ENCODE peak calls at places on chromosomes 12 and 14, in eight cellular contexts. A, S, Y, R, Q, H, K and T are unnamed samples.

GRCh38 chr14:97517566-97518234 is 720.5 kb downstream of the VRK1 start:
- DNase-seq in R (no peak), Q (no peak), S (no peak), Y (no peak), H (no peak), K (no peak), A (no peak), T (no peak)

GRCh38 chr12:76030378-76031080 is 1.0 kb downstream of the PHLDA1 start:
- DNase-seq in S (no peak), A (peak; percentile 31), H (no peak), Y (no peak), Q (peak; percentile 34), K (no peak), R (peak; percentile 48), T (no peak)

GRCh38 chr14:55052259-55052930 is 948 bp downstream of the MAPK1IP1L start:
- DNase-seq in K (no peak), R (no peak), A (no peak), Y (no peak), S (no peak), H (no peak), Q (no peak), T (no peak)

GRCh38 chr14:100159865-100160533 is 554 bp upstream of the DEGS2 start:
- DNase-seq in Q (no peak), S (no peak), K (no peak), H (no peak), Y (no peak), A (no peak), R (no peak), T (no peak)

GRCh38 chr12:46224401-46224800 is 44.4 kb downstream of the SLC38A1 start:
- DNase-seq in R (peak; percentile 53), Y (peak; percentile 51), S (no peak), H (no peak), K (no peak), Q (no peak), A (no peak), T (no peak)

GRCh38 chr14:68143341-68143807 is 323.8 kb downstream of the RAD51B start:
- DNase-seq in K (peak; percentile 73), Y (peak; percentile 70), A (peak; percentile 72), S (no peak), R (peak; percentile 56), Q (no peak), H (peak; percentile 50), T (no peak)

GRCh38 chr12:16454481-16454880 is 107.0 kb downstream of the MGST1 start:
- DNase-seq in H (no peak), Y (no peak), A (no peak), K (no peak), S (no peak), Q (no peak), R (no peak), T (no peak)

GRCh38 chr12:27096420-27096819 is 14.0 kb upstream of the C12orf71 start:
- DNase-seq in Q (no peak), H (no peak), Y (no peak), R (no peak), S (no peak), A (no peak), K (no peak), T (no peak)

GRCh38 chr14:75223664-75224154 is 47.3 kb upstream of the TMED10 start:
- DNase-seq in R (peak; percentile 75), Q (peak; percentile 98), H (no peak), K (no peak), S (peak; percentile 6), A (peak; percentile 53), Y (peak; percentile 18), T (peak; percentile 75)

GRCh38 chr12:108063192-108063591 is 65.9 kb upstream of the WSCD2 start:
- DNase-seq in Y (no peak), K (no peak), R (no peak), Q (peak; percentile 2), A (no peak), S (no peak), H (no peak), T (peak; percentile 1)

GRCh38 chr12:257521-258321 is 4.9 kb downstream of the SLC6A13 start:
- DNase-seq in R (no peak), H (no peak), A (no peak), K (no peak), S (no peak), Q (no peak), Y (no peak), T (no peak)